ENCODE peak calls at places on chromosomes 12 and 14, in seven cellular contexts. O is adrenal gland; G is mucosa of gallbladder; J is NCI-H146; N is stimulated activated CD4-positive, alpha-beta T cell treated with anti-CD3 and anti-CD28 coated beads, Interleukin-2, amount 100 ng/mL, for 48 hours; H is Right ventricle myocardium superior; D is naive B cell. M is an unnamed sample.

GRCh38 chr12:66803972-66804371 is 125.1 kb upstream of the GRIP1 start:
- DNase-seq in O (no peak), G (no peak), J (peak; percentile 71), N (no peak), H (no peak), D (no peak), M (no peak)

GRCh38 chr14:35965425-35965824 is 139.3 kb downstream of the BRMS1L start:
- DNase-seq in O (no peak), G (no peak), J (no peak), N (no peak), H (no peak), D (no peak), M (no peak)

GRCh38 chr12:6376079-6376941 is 947 bp upstream of the SCNN1A start:
- DNase-seq in O (peak; percentile 70), G (peak; percentile 64), J (peak; percentile 71), N (no peak), H (peak; percentile 70), D (no peak), M (peak; percentile 86)

GRCh38 chr12:51222461-51222860 is 4.6 kb upstream of the POU6F1 start:
- DNase-seq in O (no peak), G (no peak), J (peak; percentile 62), N (no peak), H (no peak), D (no peak), M (peak; percentile 76)

GRCh38 chr14:105929327-105930081 is 403.1 kb downstream of the TMEM121 start:
- DNase-seq in O (no peak), G (no peak), J (no peak), N (no peak), H (peak; percentile 30), D (no peak), M (no peak)

GRCh38 chr12:56229819-56230448 is at the start of gene SLC39A5:
- DNase-seq in O (no peak), G (no peak), J (no peak), N (no peak), H (no peak), D (no peak), M (no peak)

GRCh38 chr12:46269429-46270241 is 792 bp upstream of the SLC38A1 start:
- DNase-seq in O (no peak), G (no peak), J (peak; percentile 69), N (peak; percentile 61), H (no peak), D (peak; percentile 71), M (no peak)

GRCh38 chr14:103361868-103362267 is 23.3 kb upstream of the MARK3 start:
- DNase-seq in O (peak; percentile 78), G (no peak), J (no peak), N (no peak), H (no peak), D (no peak), M (no peak)

GRCh38 chr12:125351788-125352187 is 286.6 kb downstream of the AACS start:
- DNase-seq in O (no peak), G (no peak), J (no peak), N (no peak), H (no peak), D (no peak), M (no peak)

GRCh38 chr12:132743831-132744230 is 17.8 kb downstream of the ANKLE2 start:
- DNase-seq in O (no peak), G (no peak), J (no peak), N (no peak), H (peak; percentile 24), D (no peak), M (no peak)

GRCh38 chr12:122368361-122369073 is 54.0 kb downstream of the CLIP1 start:
- DNase-seq in O (no peak), G (no peak), J (peak; percentile 6), N (no peak), H (no peak), D (no peak), M (no peak)

GRCh38 chr12:12736759-12737676 is 19.9 kb downstream of the CDKN1B start:
- DNase-seq in O (peak; percentile 43), G (no peak), J (peak; percentile 55), N (peak; percentile 7), H (no peak), D (peak; percentile 48), M (no peak)

GRCh38 chr14:61388976-61389576 is 67.7 kb downstream of the PRKCH start:
- DNase-seq in O (no peak), G (no peak), J (no peak), N (no peak), H (no peak), D (no peak), M (no peak)

GRCh38 chr12:51941669-51942455 is 9.6 kb upstream of the ACVR1B start:
- DNase-seq in O (no peak), G (no peak), J (no peak), N (no peak), H (no peak), D (no peak), M (peak; percentile 39)

GRCh38 chr14:105146181-105146975 is 22.2 kb downstream of the JAG2 start:
- DNase-seq in O (no peak), G (no peak), J (no peak), N (no peak), H (peak; percentile 41), D (no peak), M (no peak)

GRCh38 chr12:115233891-115234543 is 550.0 kb upstream of the TBX3 start:
- DNase-seq in O (no peak), G (no peak), J (no peak), N (no peak), H (no peak), D (no peak), M (no peak)

GRCh38 chr14:75826599-75826998 is 155.2 kb downstream of the TGFB3 start:
- DNase-seq in O (no peak), G (no peak), J (no peak), N (no peak), H (no peak), D (no peak), M (no peak)

GRCh38 chr12:109383240-109383639 is 35.5 kb downstream of the MYO1H start:
- DNase-seq in O (no peak), G (no peak), J (no peak), N (no peak), H (no peak), D (no peak), M (no peak)

GRCh38 chr14:66403183-66403582 is 83.0 kb upstream of the CCDC196 start:
- DNase-seq in O (no peak), G (no peak), J (peak; percentile 4), N (no peak), H (no peak), D (no peak), M (no peak)

GRCh38 chr12:58915634-58916033 is 4.7 kb downstream of the LRIG3 start:
- DNase-seq in O (no peak), G (peak; percentile 54), J (peak; percentile 64), N (no peak), H (peak; percentile 43), D (no peak), M (peak; percentile 52)

GRCh38 chr14:21917699-21918436 is 244.2 kb upstream of the OR4E1 start:
- DNase-seq in O (peak; percentile 48), G (peak; percentile 56), J (peak; percentile 3), N (peak; percentile 47), H (no peak), D (peak; percentile 62), M (peak; percentile 31)

GRCh38 chr14:100709252-100709955 is 17.3 kb upstream of the DLK1 start:
- DNase-seq in O (no peak), G (no peak), J (no peak), N (no peak), H (peak; percentile 62), D (no peak), M (no peak)

GRCh38 chr14:68135028-68135427 is 315.4 kb downstream of the RAD51B start:
- DNase-seq in O (no peak), G (no peak), J (no peak), N (no peak), H (no peak), D (no peak), M (no peak)

GRCh38 chr12:73935817-73936216 is 601.8 kb upstream of the ATXN7L3B start:
- DNase-seq in O (no peak), G (no peak), J (peak; percentile 64), N (no peak), H (no peak), D (no peak), M (no peak)

GRCh38 chr14:20757963-20758362 is 10.2 kb upstream of the EDDM3B start:
- DNase-seq in O (peak; percentile 29), G (peak; percentile 22), J (no peak), N (peak; percentile 8), H (no peak), D (peak; percentile 24), M (no peak)

GRCh38 chr12:18320036-18320617 is 58.8 kb downstream of the PIK3C2G start:
- DNase-seq in O (peak; percentile 41), G (peak; percentile 44), J (peak; percentile 65), N (no peak), H (no peak), D (no peak), M (no peak)

GRCh38 chr14:96011131-96011530 is 28.0 kb upstream of the C14orf132 start:
- DNase-seq in O (no peak), G (no peak), J (no peak), N (no peak), H (no peak), D (no peak), M (no peak)

GRCh38 chr12:3493225-3494049 is 2.4 kb downstream of the PRMT8 start:
- DNase-seq in O (no peak), G (no peak), J (peak; percentile 54), N (no peak), H (peak; percentile 62), D (no peak), M (no peak)

M was measured in prostate gland.